ENCODE peak calls at places on chromosomes 12 and 14, in eight cellular contexts. R, I, D, N, H, J, S and Y are unnamed samples.
A peak's percentile ranks its signal among the peaks of the same experiment; 100 is the strongest.

GRCh38 chr14:41606249-41607118 is at the start of gene LRFN5:
- DNase-seq in R (no peak), I (no peak), D (no peak), N (peak; percentile 36), H (no peak), J (no peak), S (peak; percentile 74), Y (no peak)

GRCh38 chr12:26010293-26010821 is 51.9 kb downstream of the RASSF8 start:
- DNase-seq in R (no peak), I (no peak), D (no peak), N (no peak), H (no peak), J (no peak), S (no peak), Y (no peak)

GRCh38 chr12:15933751-15934150 is 22.6 kb downstream of the DERA start:
- DNase-seq in R (no peak), I (no peak), D (peak; percentile 26), N (no peak), H (no peak), J (no peak), S (no peak), Y (no peak)

GRCh38 chr12:68746572-68747180 is 700 bp downstream of the SLC35E3 start:
- DNase-seq in R (peak; percentile 4), I (peak; percentile 39), D (peak; percentile 62), N (peak; percentile 42), H (peak; percentile 20), J (peak; percentile 48), S (no peak), Y (no peak)

GRCh38 chr12:21248679-21249078 is 86.0 kb downstream of the SLCO1A2 start:
- DNase-seq in R (no peak), I (no peak), D (peak; percentile 15), N (no peak), H (no peak), J (no peak), S (no peak), Y (no peak)

GRCh38 chr14:54356172-54356571 is 40.6 kb upstream of the CDKN3 start:
- DNase-seq in R (no peak), I (no peak), D (no peak), N (no peak), H (no peak), J (no peak), S (no peak), Y (no peak)

GRCh38 chr12:41701943-41702601 is 442.6 kb downstream of the GXYLT1 start:
- DNase-seq in R (no peak), I (no peak), D (no peak), N (no peak), H (no peak), J (no peak), S (no peak), Y (no peak)

GRCh38 chr12:116878567-116879508 is 2.4 kb downstream of the HRK start:
- DNase-seq in R (no peak), I (peak; percentile 10), D (no peak), N (peak; percentile 58), H (no peak), J (no peak), S (no peak), Y (no peak)

GRCh38 chr14:92780444-92780843 is 13.7 kb upstream of the GOLGA5 start:
- DNase-seq in R (no peak), I (no peak), D (peak; percentile 48), N (no peak), H (no peak), J (no peak), S (no peak), Y (no peak)

GRCh38 chr12:100668939-100669536 is 95.6 kb downstream of the GAS2L3 start:
- DNase-seq in R (no peak), I (peak; percentile 73), D (peak; percentile 14), N (peak; percentile 75), H (peak; percentile 48), J (peak; percentile 73), S (peak; percentile 79), Y (no peak)

GRCh38 chr12:40655451-40655850 is 36.8 kb upstream of the CNTN1 start:
- DNase-seq in R (no peak), I (no peak), D (no peak), N (no peak), H (no peak), J (no peak), S (no peak), Y (no peak)

GRCh38 chr12:39975374-39975918 is 130.4 kb downstream of the SLC2A13 start:
- DNase-seq in R (no peak), I (no peak), D (no peak), N (no peak), H (no peak), J (no peak), S (no peak), Y (no peak)

GRCh38 chr12:108573310-108573709 is 10.9 kb downstream of the ISCU start:
- DNase-seq in R (no peak), I (peak; percentile 51), D (no peak), N (no peak), H (no peak), J (no peak), S (no peak), Y (no peak)

GRCh38 chr12:118591-118990 is 52.0 kb downstream of the IQSEC3 start:
- DNase-seq in R (no peak), I (no peak), D (no peak), N (no peak), H (no peak), J (no peak), S (no peak), Y (no peak)

GRCh38 chr14:102770910-102771543 is 6.2 kb upstream of the TRAF3 start:
- DNase-seq in R (no peak), I (no peak), D (no peak), N (no peak), H (no peak), J (no peak), S (no peak), Y (no peak)

GRCh38 chr14:21197418-21198205 is 41.7 kb upstream of the OR5AU1 start:
- DNase-seq in R (no peak), I (no peak), D (no peak), N (no peak), H (no peak), J (no peak), S (no peak), Y (no peak)

GRCh38 chr12:131509706-131510105 is 201.2 kb upstream of the SFSWAP start:
- DNase-seq in R (no peak), I (no peak), D (no peak), N (no peak), H (no peak), J (no peak), S (no peak), Y (no peak)

GRCh38 chr12:89098390-89099102 is 253.8 kb downstream of the DUSP6 start:
- DNase-seq in R (no peak), I (no peak), D (no peak), N (no peak), H (no peak), J (peak; percentile 31), S (no peak), Y (no peak)

GRCh38 chr12:101642115-101643067 is 47.6 kb downstream of the MYBPC1 start:
- DNase-seq in R (no peak), I (peak; percentile 10), D (no peak), N (no peak), H (no peak), J (peak; percentile 79), S (peak; percentile 71), Y (no peak)

GRCh38 chr12:120705618-120706017 is 4.6 kb upstream of the UNC119B start:
- DNase-seq in R (no peak), I (no peak), D (no peak), N (no peak), H (no peak), J (peak; percentile 46), S (no peak), Y (no peak)

GRCh38 chr12:95096852-95097251 is 23.4 kb upstream of the NR2C1 start:
- DNase-seq in R (no peak), I (no peak), D (no peak), N (no peak), H (no peak), J (peak; percentile 60), S (no peak), Y (no peak)

GRCh38 chr12:109527489-109528123 is 45.7 kb downstream of the MMAB start:
- DNase-seq in R (no peak), I (no peak), D (no peak), N (no peak), H (no peak), J (no peak), S (no peak), Y (no peak)

GRCh38 chr12:22287776-22288621 is 46.5 kb downstream of the ST8SIA1 start:
- DNase-seq in R (no peak), I (peak; percentile 45), D (peak; percentile 57), N (no peak), H (no peak), J (no peak), S (no peak), Y (no peak)

GRCh38 chr12:89893972-89894706 is 185.5 kb upstream of the ATP2B1 start:
- DNase-seq in R (no peak), I (no peak), D (no peak), N (no peak), H (no peak), J (no peak), S (no peak), Y (no peak)

GRCh38 chr12:2363836-2364565 is 311.2 kb downstream of the CACNA1C start:
- DNase-seq in R (no peak), I (no peak), D (no peak), N (no peak), H (no peak), J (no peak), S (no peak), Y (no peak)

GRCh38 chr14:52365071-52365470 is 51.0 kb downstream of the PTGER2 start:
- DNase-seq in R (no peak), I (no peak), D (no peak), N (no peak), H (no peak), J (no peak), S (no peak), Y (no peak)

GRCh38 chr12:104423809-104424208 is 32.9 kb upstream of the CHST11 start:
- DNase-seq in R (no peak), I (no peak), D (no peak), N (no peak), H (no peak), J (peak; percentile 35), S (no peak), Y (no peak)

GRCh38 chr12:69655616-69656336 is 43.3 kb downstream of the BEST3 start:
- DNase-seq in R (no peak), I (no peak), D (peak; percentile 72), N (no peak), H (no peak), J (no peak), S (no peak), Y (no peak)

GRCh38 chr12:8687846-8688601 is 9.8 kb upstream of the RIMKLB start:
- DNase-seq in R (no peak), I (no peak), D (peak; percentile 84), N (no peak), H (no peak), J (peak; percentile 25), S (no peak), Y (no peak)

GRCh38 chr14:52318829-52319604 is 4.9 kb downstream of the PTGER2 start:
- DNase-seq in R (no peak), I (no peak), D (no peak), N (no peak), H (no peak), J (no peak), S (no peak), Y (no peak)

GRCh38 chr12:49603721-49604120 is 1.7 kb downstream of the FAM186B start:
- DNase-seq in R (no peak), I (no peak), D (no peak), N (no peak), H (no peak), J (no peak), S (no peak), Y (no peak)

GRCh38 chr12:45590646-45591045 is 138.9 kb upstream of the ARID2 start:
- DNase-seq in R (no peak), I (no peak), D (no peak), N (no peak), H (no peak), J (no peak), S (no peak), Y (no peak)

GRCh38 chr12:27595231-27595642 is 71.2 kb downstream of the PPFIBP1 start:
- DNase-seq in R (no peak), I (no peak), D (peak; percentile 91), N (no peak), H (no peak), J (peak; percentile 53), S (no peak), Y (no peak)

GRCh38 chr14:77314539-77314938 is 6.1 kb downstream of the POMT2 start:
- DNase-seq in R (no peak), I (no peak), D (no peak), N (no peak), H (no peak), J (no peak), S (no peak), Y (no peak)